ENCODE peak calls at places on chromosomes 6 and 20, in six cellular contexts. F is H1, V is A549, D is endothelial cell of umbilical vein, E is WTC11, K is K562. T is an unnamed sample.

GRCh38 chr6:31877125-31877650 is 1.6 kb downstream of the SLC44A4 start:
- DNase-seq in F (no peak), V (no peak), D (no peak), K (no peak), E (no peak), T (no peak)

GRCh38 chr20:37336369-37337207 is 9.4 kb upstream of the SRC start:
- DNase-seq in V (no peak), K (peak; percentile 71), E (peak; percentile 58), F (no peak), D (no peak), T (no peak)

GRCh38 chr6:170461111-170461510 is 92.0 kb downstream of the PSMB1 start:
- DNase-seq in V (no peak), K (no peak), D (no peak), F (no peak), E (no peak), T (no peak)

GRCh38 chr6:75526502-75527127 is 33.0 kb upstream of the FILIP1 start:
- DNase-seq in E (peak; percentile 39), F (no peak), V (peak; percentile 77), K (peak; percentile 71), D (peak; percentile 87), T (peak; percentile 56)

GRCh38 chr6:11978169-11978987 is 33.7 kb upstream of the HIVEP1 start:
- DNase-seq in D (peak; percentile 71), V (no peak), E (no peak), K (peak; percentile 72), F (no peak), T (no peak)

GRCh38 chr6:139927236-139927635 is 552.8 kb upstream of the CITED2 start:
- DNase-seq in F (no peak), D (peak; percentile 22), K (peak; percentile 37), E (no peak), V (peak; percentile 4), T (no peak)

GRCh38 chr6:149545258-149545753 is 537 bp downstream of the PPIL4 start:
- DNase-seq in K (peak; percentile 79), D (peak; percentile 86), V (peak; percentile 42), E (peak; percentile 28), F (no peak), T (peak; percentile 75)

GRCh38 chr20:60078351-60079250 is 120.4 kb downstream of the CDH26 start:
- DNase-seq in D (no peak), E (no peak), K (no peak), V (no peak), F (no peak), T (no peak)

GRCh38 chr6:100465701-100466409 is 1.1 kb upstream of the SIM1 start:
- DNase-seq in F (no peak), E (no peak), D (no peak), K (no peak), V (no peak), T (no peak)

GRCh38 chr6:141667580-141668309 is 465.0 kb upstream of the GJE1 start:
- DNase-seq in F (no peak), V (no peak), E (no peak), K (no peak), D (no peak), T (no peak)

GRCh38 chr6:149951626-149952025 is 9.8 kb downstream of the ULBP2 start:
- DNase-seq in E (no peak), F (no peak), V (no peak), D (no peak), K (no peak), T (no peak)

GRCh38 chr6:593139-593906 is 63.6 kb downstream of the HUS1B start:
- DNase-seq in F (no peak), E (peak; percentile 33), K (peak; percentile 81), V (peak; percentile 39), D (peak; percentile 67), T (peak; percentile 56)

GRCh38 chr6:17001188-17001587 is 100.7 kb upstream of the STMND1 start:
- DNase-seq in E (no peak), V (no peak), F (no peak), K (no peak), D (no peak), T (no peak)

GRCh38 chr20:48679603-48680002 is 148.2 kb downstream of the PREX1 start:
- DNase-seq in V (peak; percentile 18), K (peak; percentile 88), E (peak; percentile 86), D (no peak), F (no peak), T (no peak)

GRCh38 chr6:164827537-164827936 is 481.9 kb downstream of the C6orf118 start:
- DNase-seq in F (no peak), V (no peak), D (no peak), K (no peak), E (no peak), T (no peak)

GRCh38 chr20:4546786-4547185 is 174.9 kb upstream of the PRND start:
- DNase-seq in K (no peak), E (no peak), D (peak; percentile 62), F (no peak), V (peak; percentile 85), T (no peak)

GRCh38 chr6:45724511-45724910 is 291.1 kb downstream of the CLIC5 start:
- DNase-seq in V (no peak), F (no peak), D (peak; percentile 87), K (no peak), E (no peak), T (no peak)

GRCh38 chr6:136440187-136440582 is 110.0 kb downstream of the MAP7 start:
- DNase-seq in K (no peak), E (no peak), V (peak; percentile 47), D (no peak), F (no peak), T (no peak)

GRCh38 chr20:48656661-48657211 is 171.1 kb downstream of the PREX1 start:
- DNase-seq in F (no peak), V (peak; percentile 61), E (peak; percentile 79), D (no peak), K (peak; percentile 61), T (peak; percentile 66)

GRCh38 chr6:7910654-7911344 is at the start of gene TXNDC5:
- DNase-seq in F (no peak), V (peak; percentile 58), D (peak; percentile 77), E (peak; percentile 73), K (peak; percentile 87), T (peak; percentile 60)

GRCh38 chr6:153032255-153032882 is 29.9 kb upstream of the MTRF1L start:
- DNase-seq in F (no peak), D (peak; percentile 66), V (peak; percentile 46), E (no peak), K (peak; percentile 30), T (peak; percentile 22)

GRCh38 chr6:52881996-52882841 is 27.3 kb downstream of the GSTA3 start:
- DNase-seq in E (peak; percentile 73), V (peak; percentile 74), K (peak; percentile 80), D (peak; percentile 65), F (no peak), T (peak; percentile 69)

GRCh38 chr20:63381781-63382431 is 20.8 kb upstream of the CHRNA4 start:
- DNase-seq in D (peak; percentile 18), E (peak; percentile 79), V (no peak), K (peak; percentile 35), F (no peak), T (no peak)

GRCh38 chr6:167697316-167697715 is 129.4 kb upstream of the AFDN start:
- DNase-seq in V (no peak), D (no peak), K (no peak), F (no peak), E (no peak), T (no peak)

GRCh38 chr6:154276810-154277577 is 79.6 kb downstream of the IPCEF1 start:
- DNase-seq in F (no peak), V (peak; percentile 22), E (no peak), D (peak; percentile 42), K (peak; percentile 38), T (peak; percentile 42)

GRCh38 chr20:1327241-1327653 is 1.7 kb downstream of the SDCBP2 start:
- DNase-seq in E (no peak), K (peak; percentile 16), F (no peak), V (no peak), D (peak; percentile 32), T (no peak)

GRCh38 chr6:99093781-99094180 is 146.0 kb upstream of the FBXL4 start:
- DNase-seq in V (no peak), F (no peak), D (no peak), E (no peak), K (no peak), T (no peak)

GRCh38 chr6:52538921-52539354 is 37.9 kb downstream of the TRAM2 start:
- DNase-seq in D (no peak), F (no peak), E (no peak), K (no peak), V (no peak), T (no peak)

GRCh38 chr6:167907837-167908681 is 81.3 kb downstream of the AFDN start:
- DNase-seq in E (no peak), K (peak; percentile 22), V (peak; percentile 37), D (peak; percentile 15), F (no peak), T (peak; percentile 51)

GRCh38 chr6:25334793-25335192 is 55.6 kb downstream of the CARMIL1 start:
- DNase-seq in K (no peak), F (no peak), D (no peak), V (no peak), E (no peak), T (no peak)
- TF ChIP-seq JUN in K (no peak), F (no peak), D (no peak), V (no peak), E (no peak), T (no peak)

DNA sequence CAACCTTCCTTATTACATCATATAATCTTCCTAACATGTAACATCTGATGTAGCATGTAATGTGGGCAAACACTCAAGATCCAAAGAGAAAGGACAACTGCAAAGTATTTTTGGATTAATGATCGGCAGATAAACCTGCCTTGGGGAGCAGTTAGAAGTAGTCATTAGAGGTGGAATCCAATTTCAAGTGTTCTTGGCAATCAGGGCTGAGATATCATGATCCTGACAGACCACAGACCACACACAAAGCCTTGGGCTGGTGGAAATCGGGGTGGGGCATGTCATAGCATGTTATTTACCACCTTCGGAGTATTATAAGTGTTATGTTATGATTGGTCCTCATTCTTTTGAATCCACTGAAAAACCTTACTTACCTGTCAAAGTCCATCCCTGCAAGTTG is 16.3 kb downstream of the NCOA5 start:
- DNase-seq in F (no peak), V (no peak), E (no peak), K (no peak), D (no peak), T (no peak)
- TF ChIP-seq JUN in F (no peak), V (no peak), E (no peak), K (no peak), D (no peak), T (no peak)

GRCh38 chr6:63268574-63268973 is 51.2 kb downstream of the LGSN start:
- DNase-seq in F (no peak), V (no peak), D (no peak), K (no peak), E (no peak), T (no peak)
- TF ChIP-seq JUN in F (no peak), V (no peak), D (no peak), K (no peak), E (no peak), T (no peak)

GRCh38 chr6:40894962-40895799 is 143.8 kb downstream of the UNC5CL start:
- DNase-seq in E (peak; percentile 82), K (peak; percentile 48), V (peak; percentile 76), F (peak; percentile 46), D (peak; percentile 68), T (peak; percentile 43)
- TF ChIP-seq JUN in E (no peak), K (no peak), V (no peak), F (no peak), D (no peak), T (no peak)